ENCODE peak calls at places on chromosome 15, in five cellular contexts. One of them, this sample, is unnamed.

GRCh38 chr15:73686781-73687256 is 2.6 kb downstream of the CD276 start:
- DNase-seq in hypothalamus: no peak
- DNase-seq in SJCRH30: peak; percentile 71
- DNase-seq in NAMALWA: no peak
- DNase-seq in PC-3: peak; percentile 49
- DNase-seq in this sample: peak; percentile 87

GRCh38 chr15:100763764-100764750 is 115.6 kb upstream of the ALDH1A3 start:
- DNase-seq in PC-3: no peak
- DNase-seq in hypothalamus: no peak
- DNase-seq in NAMALWA: no peak
- DNase-seq in SJCRH30: peak; percentile 96
- DNase-seq in this sample: peak; percentile 83

GRCh38 chr15:52351206-52351907 is 55.8 kb upstream of the MYO5C start:
- DNase-seq in SJCRH30: no peak
- DNase-seq in PC-3: no peak
- DNase-seq in hypothalamus: no peak
- DNase-seq in NAMALWA: no peak
- DNase-seq in this sample: no peak

GRCh38 chr15:88802991-88803240 is 320 bp upstream of the ACAN start:
- DNase-seq in NAMALWA: no peak
- DNase-seq in hypothalamus: no peak
- DNase-seq in PC-3: no peak
- DNase-seq in SJCRH30: no peak
- DNase-seq in this sample: no peak

GRCh38 chr15:51935466-51936118 is 36.0 kb downstream of the LEO1 start:
- DNase-seq in NAMALWA: peak; percentile 72
- DNase-seq in PC-3: no peak
- DNase-seq in hypothalamus: no peak
- DNase-seq in SJCRH30: no peak
- DNase-seq in this sample: no peak

GRCh38 chr15:85625856-85626255 is 168.9 kb downstream of the KLHL25 start:
- DNase-seq in NAMALWA: no peak
- DNase-seq in SJCRH30: no peak
- DNase-seq in hypothalamus: no peak
- DNase-seq in PC-3: no peak
- DNase-seq in this sample: no peak

GRCh38 chr15:59817834-59818233 is 128.7 kb upstream of the BNIP2 start:
- DNase-seq in PC-3: no peak
- DNase-seq in NAMALWA: no peak
- DNase-seq in SJCRH30: peak; percentile 73
- DNase-seq in hypothalamus: no peak
- DNase-seq in this sample: no peak

GRCh38 chr15:56428821-56429458 is 36.0 kb downstream of the MNS1 start:
- DNase-seq in NAMALWA: peak; percentile 60
- DNase-seq in PC-3: peak; percentile 53
- DNase-seq in hypothalamus: peak; percentile 1
- DNase-seq in SJCRH30: peak; percentile 56
- DNase-seq in this sample: no peak

GRCh38 chr15:64045774-64046346 is 425 bp downstream of the DAPK2 start:
- DNase-seq in hypothalamus: no peak
- DNase-seq in PC-3: no peak
- DNase-seq in SJCRH30: no peak
- DNase-seq in NAMALWA: no peak
- DNase-seq in this sample: no peak

GRCh38 chr15:80379671-80380070 is 24.5 kb upstream of the ARNT2 start:
- DNase-seq in hypothalamus: peak; percentile 28
- DNase-seq in NAMALWA: no peak
- DNase-seq in PC-3: no peak
- DNase-seq in SJCRH30: no peak
- DNase-seq in this sample: no peak

GRCh38 chr15:90063733-90064247 is 38.5 kb downstream of the IDH2 start:
- DNase-seq in hypothalamus: peak; percentile 36
- DNase-seq in NAMALWA: no peak
- DNase-seq in SJCRH30: no peak
- DNase-seq in PC-3: no peak
- DNase-seq in this sample: no peak

GRCh38 chr15:58584789-58585461 is 153.1 kb downstream of the LIPC start:
- DNase-seq in hypothalamus: no peak
- DNase-seq in SJCRH30: no peak
- DNase-seq in NAMALWA: peak; percentile 11
- DNase-seq in PC-3: no peak
- DNase-seq in this sample: no peak

GRCh38 chr15:70508561-70509281 is 254.6 kb downstream of the UACA start:
- DNase-seq in hypothalamus: no peak
- DNase-seq in PC-3: peak; percentile 96
- DNase-seq in NAMALWA: no peak
- DNase-seq in SJCRH30: peak; percentile 85
- DNase-seq in this sample: no peak

GRCh38 chr15:73239564-73240208 is 129.1 kb downstream of the HCN4 start:
- DNase-seq in hypothalamus: no peak
- DNase-seq in PC-3: peak; percentile 29
- DNase-seq in SJCRH30: no peak
- DNase-seq in NAMALWA: no peak
- DNase-seq in this sample: no peak

GRCh38 chr15:80636675-80637074 is 58.4 kb upstream of the ABHD17C start:
- DNase-seq in SJCRH30: peak; percentile 10
- DNase-seq in hypothalamus: no peak
- DNase-seq in NAMALWA: no peak
- DNase-seq in PC-3: peak; percentile 17
- DNase-seq in this sample: peak; percentile 79

GRCh38 chr15:66941231-66941711 is 124.1 kb upstream of the SMAD3 start:
- DNase-seq in hypothalamus: no peak
- DNase-seq in PC-3: no peak
- DNase-seq in NAMALWA: no peak
- DNase-seq in SJCRH30: no peak
- DNase-seq in this sample: no peak

GRCh38 chr15:76901965-76902364 is 3.2 kb downstream of the SCAPER start:
- DNase-seq in PC-3: no peak
- DNase-seq in NAMALWA: no peak
- DNase-seq in hypothalamus: no peak
- DNase-seq in SJCRH30: no peak
- DNase-seq in this sample: no peak

GRCh38 chr15:75174102-75174501 is 27.6 kb upstream of the C15orf39 start:
- DNase-seq in hypothalamus: no peak
- DNase-seq in PC-3: no peak
- DNase-seq in NAMALWA: no peak
- DNase-seq in SJCRH30: no peak
- DNase-seq in this sample: no peak

GRCh38 chr15:81215983-81216382 is 19.3 kb downstream of the IL16 start:
- DNase-seq in hypothalamus: no peak
- DNase-seq in NAMALWA: no peak
- DNase-seq in SJCRH30: no peak
- DNase-seq in PC-3: no peak
- DNase-seq in this sample: no peak

GRCh38 chr15:57706405-57707209 is at the start of gene POLR2M:
- DNase-seq in PC-3: peak; percentile 97
- DNase-seq in SJCRH30: peak; percentile 99
- DNase-seq in hypothalamus: peak; percentile 95
- DNase-seq in NAMALWA: peak; percentile 98
- DNase-seq in this sample: peak; percentile 97

GRCh38 chr15:23069496-23070166 is 30.3 kb upstream of the TUBGCP5 start:
- DNase-seq in NAMALWA: no peak
- DNase-seq in hypothalamus: no peak
- DNase-seq in SJCRH30: peak; percentile 51
- DNase-seq in PC-3: peak; percentile 42
- DNase-seq in this sample: no peak

GRCh38 chr15:57635300-57635944 is 43.7 kb downstream of the MYZAP start:
- DNase-seq in NAMALWA: no peak
- DNase-seq in SJCRH30: no peak
- DNase-seq in hypothalamus: peak; percentile 24
- DNase-seq in PC-3: no peak
- DNase-seq in this sample: no peak

GRCh38 chr15:84387086-84387485 is 151.5 kb downstream of the GOLGA6L4 start:
- DNase-seq in hypothalamus: no peak
- DNase-seq in SJCRH30: no peak
- DNase-seq in NAMALWA: no peak
- DNase-seq in PC-3: no peak
- DNase-seq in this sample: peak; percentile 52

GRCh38 chr15:53446376-53446775 is 313.1 kb downstream of the WDR72 start:
- DNase-seq in SJCRH30: peak; percentile 6
- DNase-seq in NAMALWA: no peak
- DNase-seq in hypothalamus: no peak
- DNase-seq in PC-3: no peak
- DNase-seq in this sample: no peak

GRCh38 chr15:51917493-51917892 is 54.1 kb downstream of the LEO1 start:
- DNase-seq in NAMALWA: peak; percentile 53
- DNase-seq in hypothalamus: no peak
- DNase-seq in SJCRH30: peak; percentile 49
- DNase-seq in PC-3: peak; percentile 75
- DNase-seq in this sample: no peak

GRCh38 chr15:46708226-46708625 is 1009.1 kb upstream of the SEMA6D start:
- DNase-seq in hypothalamus: no peak
- DNase-seq in SJCRH30: no peak
- DNase-seq in NAMALWA: no peak
- DNase-seq in PC-3: no peak
- DNase-seq in this sample: no peak

GRCh38 chr15:79154491-79155182 is 64.1 kb upstream of the RASGRF1 start:
- DNase-seq in SJCRH30: no peak
- DNase-seq in hypothalamus: peak; percentile 29
- DNase-seq in NAMALWA: no peak
- DNase-seq in PC-3: no peak
- DNase-seq in this sample: no peak

GRCh38 chr15:25403771-25404170 is 35.1 kb downstream of the UBE3A start:
- DNase-seq in NAMALWA: peak; percentile 22
- DNase-seq in hypothalamus: no peak
- DNase-seq in PC-3: no peak
- DNase-seq in SJCRH30: no peak
- DNase-seq in this sample: no peak

GRCh38 chr15:50164458-50164857 is 17.5 kb upstream of the SLC27A2 start:
- DNase-seq in PC-3: no peak
- DNase-seq in NAMALWA: no peak
- DNase-seq in hypothalamus: no peak
- DNase-seq in SJCRH30: no peak
- DNase-seq in this sample: no peak

GRCh38 chr15:60405405-60405804 is 7.6 kb upstream of the ANXA2 start:
- DNase-seq in PC-3: no peak
- DNase-seq in SJCRH30: no peak
- DNase-seq in hypothalamus: no peak
- DNase-seq in NAMALWA: no peak
- DNase-seq in this sample: no peak

GRCh38 chr15:41490355-41490754 is 3.3 kb upstream of the ITPKA start:
- DNase-seq in SJCRH30: peak; percentile 93
- DNase-seq in PC-3: peak; percentile 94
- DNase-seq in NAMALWA: no peak
- DNase-seq in hypothalamus: no peak
- DNase-seq in this sample: no peak

GRCh38 chr15:50828610-50829206 is 63.2 kb upstream of the SPPL2A start:
- DNase-seq in SJCRH30: peak; percentile 89
- DNase-seq in NAMALWA: no peak
- DNase-seq in hypothalamus: no peak
- DNase-seq in PC-3: peak; percentile 47
- DNase-seq in this sample: no peak

GRCh38 chr15:69863446-69863845 is 234.3 kb downstream of the TLE3 start:
- DNase-seq in NAMALWA: no peak
- DNase-seq in PC-3: no peak
- DNase-seq in hypothalamus: no peak
- DNase-seq in SJCRH30: peak; percentile 45
- DNase-seq in this sample: no peak

GRCh38 chr15:51250217-51251011 is 88.0 kb downstream of the CYP19A1 start:
- DNase-seq in PC-3: no peak
- DNase-seq in SJCRH30: no peak
- DNase-seq in hypothalamus: no peak
- DNase-seq in NAMALWA: no peak
- DNase-seq in this sample: no peak

GRCh38 chr15:76197703-76198455 is 113.4 kb downstream of the ETFA start:
- DNase-seq in PC-3: peak; percentile 66
- DNase-seq in SJCRH30: peak; percentile 30
- DNase-seq in NAMALWA: no peak
- DNase-seq in hypothalamus: no peak
- DNase-seq in this sample: no peak

GRCh38 chr15:20294651-20295237 is 246.9 kb downstream of the GOLGA6L6 start:
- DNase-seq in PC-3: no peak
- DNase-seq in hypothalamus: no peak
- DNase-seq in SJCRH30: no peak
- DNase-seq in NAMALWA: no peak
- DNase-seq in this sample: no peak

GRCh38 chr15:80010131-80010673 is 39.2 kb upstream of the BCL2A1 start:
- DNase-seq in SJCRH30: no peak
- DNase-seq in hypothalamus: no peak
- DNase-seq in PC-3: peak; percentile 76
- DNase-seq in NAMALWA: no peak
- DNase-seq in this sample: no peak

GRCh38 chr15:33737687-33738606 is 230.3 kb upstream of the CHRM5 start:
- DNase-seq in NAMALWA: peak; percentile 63
- DNase-seq in SJCRH30: peak; percentile 76
- DNase-seq in PC-3: peak; percentile 74
- DNase-seq in hypothalamus: peak; percentile 37
- DNase-seq in this sample: no peak

GRCh38 chr15:42735382-42736165 is 1.4 kb downstream of the CDAN1 start:
- DNase-seq in NAMALWA: no peak
- DNase-seq in hypothalamus: no peak
- DNase-seq in SJCRH30: no peak
- DNase-seq in PC-3: no peak
- DNase-seq in this sample: peak; percentile 87

This sample was measured in vagina.